ENCODE peak calls at places on chromosomes 13 and 19, in eight cellular contexts. One of them, this sample, is unnamed.

GRCh38 chr19:18846862-18847515 is 15.2 kb downstream of the UPF1 start:
- DNase-seq in Peyer's patch: peak; percentile 85
- DNase-seq in mucosa of descending colon: peak; percentile 81
- DNase-seq in heart right ventricle: peak; percentile 83
- DNase-seq in ovary: peak; percentile 78
- DNase-seq in epithelial cell of proximal tubule: no peak
- DNase-seq in left ventricle myocardium inferior: peak; percentile 81
- DNase-seq in HFF-Myc: peak; percentile 61
- DNase-seq in this sample: peak; percentile 88

GRCh38 chr19:55344444-55344843 is 4.8 kb downstream of the KMT5C start:
- DNase-seq in Peyer's patch: no peak
- DNase-seq in mucosa of descending colon: no peak
- DNase-seq in heart right ventricle: no peak
- DNase-seq in ovary: no peak
- DNase-seq in epithelial cell of proximal tubule: no peak
- DNase-seq in left ventricle myocardium inferior: no peak
- DNase-seq in HFF-Myc: no peak
- DNase-seq in this sample: no peak

GRCh38 chr19:46232029-46232428 is 2.5 kb downstream of the IGFL1 start:
- DNase-seq in Peyer's patch: no peak
- DNase-seq in mucosa of descending colon: no peak
- DNase-seq in heart right ventricle: no peak
- DNase-seq in ovary: no peak
- DNase-seq in epithelial cell of proximal tubule: no peak
- DNase-seq in left ventricle myocardium inferior: no peak
- DNase-seq in HFF-Myc: no peak
- DNase-seq in this sample: no peak

GRCh38 chr13:50679321-50679720 is 164.2 kb downstream of the DLEU7 start:
- DNase-seq in Peyer's patch: no peak
- DNase-seq in mucosa of descending colon: no peak
- DNase-seq in heart right ventricle: no peak
- DNase-seq in ovary: no peak
- DNase-seq in epithelial cell of proximal tubule: no peak
- DNase-seq in left ventricle myocardium inferior: no peak
- DNase-seq in HFF-Myc: no peak
- DNase-seq in this sample: peak; percentile 79

GRCh38 chr13:51315658-51316057 is 23.8 kb upstream of the SERPINE3 start:
- DNase-seq in Peyer's patch: no peak
- DNase-seq in mucosa of descending colon: no peak
- DNase-seq in heart right ventricle: no peak
- DNase-seq in ovary: no peak
- DNase-seq in epithelial cell of proximal tubule: no peak
- DNase-seq in left ventricle myocardium inferior: no peak
- DNase-seq in HFF-Myc: no peak
- DNase-seq in this sample: no peak

GRCh38 chr19:46599716-46600392 is 1.3 kb upstream of the CALM3 start:
- DNase-seq in Peyer's patch: no peak
- DNase-seq in mucosa of descending colon: no peak
- DNase-seq in heart right ventricle: no peak
- DNase-seq in ovary: no peak
- DNase-seq in epithelial cell of proximal tubule: no peak
- DNase-seq in left ventricle myocardium inferior: no peak
- DNase-seq in HFF-Myc: no peak
- DNase-seq in this sample: no peak

GRCh38 chr19:33862991-33863390 is 66.3 kb downstream of the KCTD15 start:
- DNase-seq in Peyer's patch: no peak
- DNase-seq in mucosa of descending colon: no peak
- DNase-seq in heart right ventricle: peak; percentile 22
- DNase-seq in ovary: no peak
- DNase-seq in epithelial cell of proximal tubule: no peak
- DNase-seq in left ventricle myocardium inferior: no peak
- DNase-seq in HFF-Myc: no peak
- DNase-seq in this sample: no peak

GRCh38 chr13:80199067-80199466 is 141.9 kb downstream of the SPRY2 start:
- DNase-seq in Peyer's patch: no peak
- DNase-seq in mucosa of descending colon: no peak
- DNase-seq in heart right ventricle: no peak
- DNase-seq in ovary: no peak
- DNase-seq in epithelial cell of proximal tubule: no peak
- DNase-seq in left ventricle myocardium inferior: no peak
- DNase-seq in HFF-Myc: no peak
- DNase-seq in this sample: no peak

GRCh38 chr13:73171242-73171641 is 112.4 kb downstream of the KLF5 start:
- DNase-seq in Peyer's patch: peak; percentile 56
- DNase-seq in mucosa of descending colon: no peak
- DNase-seq in heart right ventricle: no peak
- DNase-seq in ovary: no peak
- DNase-seq in epithelial cell of proximal tubule: no peak
- DNase-seq in left ventricle myocardium inferior: no peak
- DNase-seq in HFF-Myc: no peak
- DNase-seq in this sample: no peak

GRCh38 chr13:21800847-21801616 is 130.2 kb downstream of the FGF9 start:
- DNase-seq in Peyer's patch: no peak
- DNase-seq in mucosa of descending colon: no peak
- DNase-seq in heart right ventricle: no peak
- DNase-seq in ovary: no peak
- DNase-seq in epithelial cell of proximal tubule: peak; percentile 66
- DNase-seq in left ventricle myocardium inferior: no peak
- DNase-seq in HFF-Myc: no peak
- DNase-seq in this sample: no peak

GRCh38 chr13:110308377-110309158 is 1.5 kb downstream of the COL4A2 start:
- DNase-seq in Peyer's patch: peak; percentile 56
- DNase-seq in mucosa of descending colon: no peak
- DNase-seq in heart right ventricle: no peak
- DNase-seq in ovary: peak; percentile 37
- DNase-seq in epithelial cell of proximal tubule: no peak
- DNase-seq in left ventricle myocardium inferior: no peak
- DNase-seq in HFF-Myc: no peak
- DNase-seq in this sample: peak; percentile 67

GRCh38 chr13:42992585-42993122 is 613 bp upstream of the EPSTI1 start:
- DNase-seq in Peyer's patch: no peak
- DNase-seq in mucosa of descending colon: no peak
- DNase-seq in heart right ventricle: no peak
- DNase-seq in ovary: no peak
- DNase-seq in epithelial cell of proximal tubule: no peak
- DNase-seq in left ventricle myocardium inferior: no peak
- DNase-seq in HFF-Myc: no peak
- DNase-seq in this sample: no peak

GRCh38 chr19:36246006-36246391 is 31.1 kb downstream of the ZNF146 start:
- DNase-seq in Peyer's patch: no peak
- DNase-seq in mucosa of descending colon: no peak
- DNase-seq in heart right ventricle: no peak
- DNase-seq in ovary: no peak
- DNase-seq in epithelial cell of proximal tubule: no peak
- DNase-seq in left ventricle myocardium inferior: no peak
- DNase-seq in HFF-Myc: no peak
- DNase-seq in this sample: peak; percentile 27

GRCh38 chr19:48321372-48321621 is 4.1 kb upstream of the EMP3 start:
- DNase-seq in Peyer's patch: peak; percentile 100
- DNase-seq in mucosa of descending colon: peak; percentile 100
- DNase-seq in heart right ventricle: peak; percentile 98
- DNase-seq in ovary: peak; percentile 99
- DNase-seq in epithelial cell of proximal tubule: no peak
- DNase-seq in left ventricle myocardium inferior: peak; percentile 96
- DNase-seq in HFF-Myc: peak; percentile 72
- DNase-seq in this sample: peak; percentile 83

GRCh38 chr19:1811472-1811894 is 593 bp downstream of the ATP8B3 start:
- DNase-seq in Peyer's patch: peak; percentile 92
- DNase-seq in mucosa of descending colon: peak; percentile 85
- DNase-seq in heart right ventricle: peak; percentile 62
- DNase-seq in ovary: peak; percentile 62
- DNase-seq in epithelial cell of proximal tubule: no peak
- DNase-seq in left ventricle myocardium inferior: peak; percentile 41
- DNase-seq in HFF-Myc: no peak
- DNase-seq in this sample: peak; percentile 41

GRCh38 chr13:18921063-18921462 is 260.6 kb downstream of the TUBA3C start:
- DNase-seq in Peyer's patch: no peak
- DNase-seq in mucosa of descending colon: no peak
- DNase-seq in heart right ventricle: no peak
- DNase-seq in ovary: no peak
- DNase-seq in epithelial cell of proximal tubule: no peak
- DNase-seq in left ventricle myocardium inferior: no peak
- DNase-seq in HFF-Myc: no peak
- DNase-seq in this sample: no peak

GRCh38 chr19:13764821-13765394 is 586 bp downstream of the MRI1 start:
- DNase-seq in Peyer's patch: peak; percentile 59
- DNase-seq in mucosa of descending colon: no peak
- DNase-seq in heart right ventricle: peak; percentile 45
- DNase-seq in ovary: no peak
- DNase-seq in epithelial cell of proximal tubule: no peak
- DNase-seq in left ventricle myocardium inferior: peak; percentile 38
- DNase-seq in HFF-Myc: no peak
- DNase-seq in this sample: no peak

GRCh38 chr19:50427997-50428425 is 4.7 kb upstream of the MYBPC2 start:
- DNase-seq in Peyer's patch: peak; percentile 92
- DNase-seq in mucosa of descending colon: peak; percentile 91
- DNase-seq in heart right ventricle: peak; percentile 85
- DNase-seq in ovary: peak; percentile 90
- DNase-seq in epithelial cell of proximal tubule: no peak
- DNase-seq in left ventricle myocardium inferior: peak; percentile 85
- DNase-seq in HFF-Myc: peak; percentile 19
- DNase-seq in this sample: peak; percentile 69
- H3K4me3 ChIP-seq in Peyer's patch: no peak overlapping the region
- H3K4me3 ChIP-seq in mucosa of descending colon: no peak overlapping the region
- H3K4me3 ChIP-seq in heart right ventricle: peak overlapping the region; percentile 33
- H3K4me3 ChIP-seq in ovary: no peak overlapping the region
- H3K4me3 ChIP-seq in epithelial cell of proximal tubule: peak overlapping the region; percentile 31
- H3K4me3 ChIP-seq in left ventricle myocardium inferior: peak overlapping the region; percentile 51
- H3K4me3 ChIP-seq in HFF-Myc: peak overlapping the region; percentile 9
- H3K4me3 ChIP-seq in this sample: peak overlapping the region; percentile 29

GRCh38 chr19:41694196-41694595 is 6.1 kb upstream of the CEACAM7 start:
- DNase-seq in Peyer's patch: no peak
- DNase-seq in mucosa of descending colon: no peak
- DNase-seq in heart right ventricle: no peak
- DNase-seq in ovary: no peak
- DNase-seq in epithelial cell of proximal tubule: no peak
- DNase-seq in left ventricle myocardium inferior: no peak
- DNase-seq in HFF-Myc: no peak
- DNase-seq in this sample: no peak

GRCh38 chr19:41690801-41691065 is 2.7 kb upstream of the CEACAM7 start:
- DNase-seq in Peyer's patch: no peak
- DNase-seq in mucosa of descending colon: no peak
- DNase-seq in heart right ventricle: no peak
- DNase-seq in ovary: no peak
- DNase-seq in epithelial cell of proximal tubule: no peak
- DNase-seq in left ventricle myocardium inferior: no peak
- DNase-seq in HFF-Myc: no peak
- DNase-seq in this sample: no peak

GRCh38 chr19:41688687-41689086 is 617 bp upstream of the CEACAM7 start:
- DNase-seq in Peyer's patch: no peak
- DNase-seq in mucosa of descending colon: no peak
- DNase-seq in heart right ventricle: no peak
- DNase-seq in ovary: no peak
- DNase-seq in epithelial cell of proximal tubule: no peak
- DNase-seq in left ventricle myocardium inferior: no peak
- DNase-seq in HFF-Myc: no peak
- DNase-seq in this sample: no peak

GRCh38 chr19:41689993-41690800 is 2.1 kb upstream of the CEACAM7 start:
- DNase-seq in Peyer's patch: no peak
- DNase-seq in mucosa of descending colon: no peak
- DNase-seq in heart right ventricle: no peak
- DNase-seq in ovary: no peak
- DNase-seq in epithelial cell of proximal tubule: no peak
- DNase-seq in left ventricle myocardium inferior: no peak
- DNase-seq in HFF-Myc: no peak
- DNase-seq in this sample: no peak

GRCh38 chr19:41691268-41691970 is 3.3 kb upstream of the CEACAM7 start:
- DNase-seq in Peyer's patch: no peak
- DNase-seq in mucosa of descending colon: no peak
- DNase-seq in heart right ventricle: no peak
- DNase-seq in ovary: no peak
- DNase-seq in epithelial cell of proximal tubule: no peak
- DNase-seq in left ventricle myocardium inferior: no peak
- DNase-seq in HFF-Myc: no peak
- DNase-seq in this sample: no peak
- TF ChIP-seq CTCF in Peyer's patch: no peak
- TF ChIP-seq CTCF in mucosa of descending colon: peak; percentile 43
- TF ChIP-seq CTCF in heart right ventricle: no peak
- TF ChIP-seq CTCF in ovary: no peak
- TF ChIP-seq CTCF in epithelial cell of proximal tubule: peak; percentile 69
- TF ChIP-seq CTCF in left ventricle myocardium inferior: peak; percentile 29
- TF ChIP-seq CTCF in HFF-Myc: peak; percentile 79
- TF ChIP-seq CTCF in this sample: peak; percentile 61

GRCh38 chr13:45472171-45472705 is 7.5 kb downstream of the COG3 start:
- DNase-seq in Peyer's patch: no peak
- DNase-seq in mucosa of descending colon: no peak
- DNase-seq in heart right ventricle: no peak
- DNase-seq in ovary: no peak
- DNase-seq in epithelial cell of proximal tubule: no peak
- DNase-seq in left ventricle myocardium inferior: no peak
- DNase-seq in HFF-Myc: no peak
- DNase-seq in this sample: no peak

GRCh38 chr13:45464687-45465453 is at the start of gene COG3:
- DNase-seq in Peyer's patch: peak; percentile 98
- DNase-seq in mucosa of descending colon: peak; percentile 97
- DNase-seq in heart right ventricle: peak; percentile 94
- DNase-seq in ovary: peak; percentile 92
- DNase-seq in epithelial cell of proximal tubule: peak; percentile 93
- DNase-seq in left ventricle myocardium inferior: peak; percentile 94
- DNase-seq in HFF-Myc: peak; percentile 93
- DNase-seq in this sample: peak; percentile 97

GRCh38 chr13:45464141-45464686 is 525 bp upstream of the COG3 start:
- DNase-seq in Peyer's patch: peak; percentile 49
- DNase-seq in mucosa of descending colon: peak; percentile 55
- DNase-seq in heart right ventricle: no peak
- DNase-seq in ovary: no peak
- DNase-seq in epithelial cell of proximal tubule: no peak
- DNase-seq in left ventricle myocardium inferior: no peak
- DNase-seq in HFF-Myc: no peak
- DNase-seq in this sample: no peak

GRCh38 chr13:45468676-45469075 is 3.9 kb downstream of the COG3 start:
- DNase-seq in Peyer's patch: no peak
- DNase-seq in mucosa of descending colon: no peak
- DNase-seq in heart right ventricle: no peak
- DNase-seq in ovary: no peak
- DNase-seq in epithelial cell of proximal tubule: no peak
- DNase-seq in left ventricle myocardium inferior: no peak
- DNase-seq in HFF-Myc: no peak
- DNase-seq in this sample: no peak

GRCh38 chr13:45466359-45466758 is 1.6 kb downstream of the COG3 start:
- DNase-seq in Peyer's patch: no peak
- DNase-seq in mucosa of descending colon: no peak
- DNase-seq in heart right ventricle: no peak
- DNase-seq in ovary: no peak
- DNase-seq in epithelial cell of proximal tubule: no peak
- DNase-seq in left ventricle myocardium inferior: no peak
- DNase-seq in HFF-Myc: no peak
- DNase-seq in this sample: no peak
- H3K4me3 ChIP-seq in Peyer's patch: no peak overlapping the region
- H3K4me3 ChIP-seq in mucosa of descending colon: no peak overlapping the region
- H3K4me3 ChIP-seq in heart right ventricle: peak overlapping the region; percentile 86
- H3K4me3 ChIP-seq in ovary: peak overlapping the region; percentile 98
- H3K4me3 ChIP-seq in epithelial cell of proximal tubule: peak overlapping the region; percentile 92
- H3K4me3 ChIP-seq in left ventricle myocardium inferior: peak overlapping the region; percentile 98
- H3K4me3 ChIP-seq in HFF-Myc: peak overlapping the region; percentile 88
- H3K4me3 ChIP-seq in this sample: peak overlapping the region; percentile 79

DNA sequence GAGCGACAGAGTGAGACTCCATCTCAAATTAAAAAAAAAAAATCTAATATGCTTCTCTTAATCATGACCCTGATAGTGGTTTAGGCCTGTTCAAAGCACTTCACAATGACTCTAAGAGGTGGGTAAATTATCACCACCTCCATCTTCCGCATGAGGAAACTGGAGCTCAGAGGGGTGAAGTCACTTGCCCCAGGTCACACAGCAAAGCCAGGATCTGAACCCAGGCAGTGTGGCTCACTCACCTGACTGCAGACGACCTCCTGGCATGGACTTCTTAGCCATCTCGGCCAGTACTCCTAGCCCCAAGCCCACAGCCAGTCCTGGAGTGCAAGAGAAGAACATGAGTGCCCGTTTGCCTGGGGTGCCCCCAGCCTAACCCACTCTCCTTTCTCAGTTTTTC is 6.9 kb downstream of the COQ8B start:
- DNase-seq in Peyer's patch: no peak
- DNase-seq in mucosa of descending colon: no peak
- DNase-seq in heart right ventricle: no peak
- DNase-seq in ovary: no peak
- DNase-seq in epithelial cell of proximal tubule: no peak
- DNase-seq in left ventricle myocardium inferior: no peak
- DNase-seq in HFF-Myc: no peak
- DNase-seq in this sample: no peak
- TF ChIP-seq CTCF in Peyer's patch: no peak
- TF ChIP-seq CTCF in mucosa of descending colon: no peak
- TF ChIP-seq CTCF in heart right ventricle: no peak
- TF ChIP-seq CTCF in ovary: no peak
- TF ChIP-seq CTCF in epithelial cell of proximal tubule: no peak
- TF ChIP-seq CTCF in left ventricle myocardium inferior: no peak
- TF ChIP-seq CTCF in HFF-Myc: no peak
- TF ChIP-seq CTCF in this sample: no peak